ENCODE peak calls at places on chromosome 17, in four cellular contexts. X is cardiac muscle cell; G is CD8-positive, alpha-beta memory T cell; V is CD8-positive, alpha-beta T cell. C is an unnamed sample. For H3K4me1 and H3K36me3, the result is how much of the 10 kb centered on the place peaks cover.

GRCh38 chr17:51260960-51261958 is 913 bp downstream of the UTP18 start:
- DNase-seq in X (peak), G (peak), V (no peak), C (peak)

GRCh38 chr17:75307957-75308731 is 18.9 kb upstream of the SLC25A19 start:
- DNase-seq in X (no peak), G (no peak), V (no peak), C (no peak)

GRCh38 chr17:29140051-29140582 is 40.1 kb downstream of the MYO18A start:
- DNase-seq in X (peak), G (peak), V (peak), C (no peak)

GRCh38 chr17:69179227-69179952 is 37.7 kb upstream of the ABCA6 start:
- DNase-seq in X (peak), G (no peak), V (no peak), C (no peak)

GRCh38 chr17:30600062-30600829 is 123.0 kb downstream of the GOSR1 start:
- DNase-seq in X (peak), G (peak), V (peak), C (peak)

GRCh38 chr17:64092952-64093451 is 36.9 kb downstream of the ERN1 start:
- DNase-seq in X (no peak), G (no peak), V (no peak), C (no peak)

GRCh38 chr17:64661731-64661980 is 451 bp downstream of the SMURF2 start:
- DNase-seq in X (no peak), G (no peak), V (no peak), C (no peak)

GRCh38 chr17:41386227-41386626 is 4.1 kb upstream of the KRT34 start:
- DNase-seq in X (no peak), G (no peak), V (no peak), C (no peak)

GRCh38 chr17:27549251-27549919 is 81.6 kb upstream of the LGALS9 start:
- DNase-seq in X (peak), G (no peak), V (no peak), C (no peak)

GRCh38 chr17:31627960-31628359 is 231.1 kb downstream of the COPRS start:
- DNase-seq in X (no peak), G (no peak), V (no peak), C (no peak)

GRCh38 chr17:4891405-4892062 is 7.8 kb upstream of the C17orf107 start:
- DNase-seq in X (no peak), G (no peak), V (no peak), C (no peak)

GRCh38 chr17:19664136-19664820 is 15.7 kb downstream of the ALDH3A2 start:
- DNase-seq in X (no peak), G (no peak), V (no peak), C (no peak)

GRCh38 chr17:46984341-46984740 is 5.3 kb upstream of the RPRML start:
- DNase-seq in X (no peak), G (no peak), V (no peak), C (no peak)
- H3K4me1 ChIP-seq in X (under half), G (under half), V (under half), C (under half)

GRCh38 chr17:12415031-12415430 is 250.7 kb upstream of the MYOCD start:
- DNase-seq in X (no peak), G (no peak), V (no peak), C (no peak)
- H3K36me3 ChIP-seq in X (under half), G (under half), V (under half), C (under half)

GRCh38 chr17:77425791-77426641 is 285.2 kb downstream of the SEC14L1 start:
- DNase-seq in X (peak), G (no peak), V (peak), C (no peak)

GRCh38 chr17:77426676-77427386 is 286.1 kb downstream of the SEC14L1 start:
- DNase-seq in X (no peak), G (no peak), V (no peak), C (no peak)

GRCh38 chr17:77428020-77428781 is 287.4 kb downstream of the SEC14L1 start:
- DNase-seq in X (no peak), G (no peak), V (no peak), C (no peak)

GRCh38 chr17:77428901-77429734 is 288.3 kb downstream of the SEC14L1 start:
- DNase-seq in X (no peak), G (no peak), V (no peak), C (no peak)

DNA sequence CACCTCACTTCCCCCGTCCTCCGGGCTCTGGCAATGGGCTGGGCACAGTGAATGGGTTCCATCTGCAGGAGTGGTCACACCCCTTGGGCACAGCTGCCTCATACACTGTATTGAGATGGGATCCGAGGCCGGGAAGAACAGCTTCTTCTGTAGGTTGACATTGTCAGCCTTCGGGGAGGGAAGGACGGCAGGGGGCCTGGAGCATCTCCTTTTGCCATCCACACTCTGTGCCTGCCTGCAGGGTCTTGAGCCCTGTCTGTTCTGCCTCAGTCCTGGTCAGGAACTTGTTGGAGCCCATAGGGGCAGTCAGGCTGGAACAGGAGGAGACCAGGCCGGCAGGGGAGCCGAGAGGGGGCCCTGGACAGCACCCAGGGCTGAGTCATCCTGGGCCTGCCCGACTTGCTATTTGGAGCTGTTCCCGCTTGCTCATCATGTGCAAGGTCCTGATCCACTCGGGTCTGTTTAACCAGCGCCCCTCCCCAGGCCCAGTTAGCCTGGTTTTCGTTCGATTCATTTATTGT is 286.8 kb downstream of the SEC14L1 start:
- DNase-seq in X (peak), G (no peak), V (no peak), C (no peak)
- H3K4me3 ChIP-seq in X (no peak), G (no peak), V (no peak), C (no peak)

GRCh38 chr17:3636908-3637373 is 381 bp downstream of the CTNS start:
- DNase-seq in X (no peak), G (no peak), V (no peak), C (no peak)

GRCh38 chr17:3641717-3642486 is 5.3 kb downstream of the CTNS start:
- DNase-seq in X (peak), G (no peak), V (no peak), C (no peak)

GRCh38 chr17:3639981-3640596 is 3.5 kb downstream of the CTNS start:
- DNase-seq in X (peak), G (no peak), V (no peak), C (no peak)

GRCh38 chr17:3645310-3645709 is 8.8 kb downstream of the CTNS start:
- DNase-seq in X (no peak), G (no peak), V (no peak), C (no peak)

DNA sequence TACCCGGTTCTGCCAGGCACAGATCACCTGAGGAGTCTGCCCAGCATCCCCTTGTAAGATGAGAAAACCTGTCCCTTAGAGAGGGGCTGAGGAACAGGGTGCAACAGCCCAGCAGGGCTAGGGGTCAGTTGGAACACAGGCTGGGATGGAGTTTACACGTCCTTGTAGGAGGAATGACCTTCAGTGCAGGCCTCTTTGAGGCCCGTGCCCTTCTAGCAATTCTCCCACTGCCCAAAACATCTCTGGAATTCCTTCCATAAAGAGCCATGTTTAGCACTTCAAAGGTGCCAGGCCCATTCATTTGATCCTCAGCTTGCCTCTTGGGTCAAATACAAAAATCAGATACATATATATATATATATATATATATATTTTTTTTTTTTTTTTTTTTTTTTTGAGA is 4.5 kb downstream of the CTNS start:
- DNase-seq in X (no peak), G (no peak), V (no peak), C (no peak)
- H3K4me1 ChIP-seq in X (under half), G (under half), V (under half), C (under half)

C was measured in Caco-2.